ENCODE peak calls at places on chromosomes 13 and 19, in seven cellular contexts. X is stimulated activated CD8-positive, alpha-beta memory T cell treated with anti-CD3 and anti-CD28 coated beads, Interleukin-4, amount 100 ng/mL, for 4 hours; P is heart right ventricle; H is activated CD4-positive, alpha-beta T cell treated with anti-CD3 and anti-CD28 coated beads, Interleukin-2, amount 50 U/mL, for 48 hours; I is AG04449; A is NCI-H526 treated with DMSO at 0.1 percent for 48 hours; E is MV-4-11. U is an unnamed sample.
A peak's percentile ranks its signal among the peaks of the same experiment; 100 is the strongest.

GRCh38 chr13:97359181-97360057 is 74.5 kb upstream of the RAP2A start:
- DNase-seq in X (peak; percentile 11), P (peak; percentile 62), H (peak; percentile 42), I (no peak), A (peak; percentile 73), E (peak; percentile 43), U (peak; percentile 33)

GRCh38 chr13:41311607-41312500 is 787 bp downstream of the NAA16 start:
- DNase-seq in X (no peak), P (peak; percentile 32), H (peak; percentile 58), I (no peak), A (peak; percentile 71), E (no peak), U (peak; percentile 64)

GRCh38 chr13:27401210-27401609 is 23.2 kb upstream of the GTF3A start:
- DNase-seq in X (no peak), P (no peak), H (no peak), I (no peak), A (no peak), E (peak; percentile 83), U (no peak)

GRCh38 chr13:112702983-112703379 is 13.1 kb downstream of the ATP11A start:
- DNase-seq in X (no peak), P (no peak), H (no peak), I (no peak), A (no peak), E (peak; percentile 77), U (no peak)

GRCh38 chr13:27038323-27038722 is 133.3 kb downstream of the USP12 start:
- DNase-seq in X (no peak), P (no peak), H (no peak), I (peak; percentile 34), A (no peak), E (no peak), U (no peak)

GRCh38 chr19:46299004-46299509 is 2.2 kb downstream of the HIF3A start:
- DNase-seq in X (no peak), P (peak; percentile 97), H (no peak), I (no peak), A (no peak), E (peak; percentile 19), U (no peak)

GRCh38 chr19:30004403-30004802 is 62.4 kb downstream of the URI1 start:
- DNase-seq in X (no peak), P (no peak), H (no peak), I (no peak), A (no peak), E (no peak), U (no peak)

GRCh38 chr13:113902536-113902935 is 38.7 kb upstream of the GAS6 start:
- DNase-seq in X (no peak), P (no peak), H (no peak), I (no peak), A (no peak), E (no peak), U (no peak)

GRCh38 chr19:9806781-9807180 is 12.1 kb downstream of the FBXL12 start:
- DNase-seq in X (no peak), P (no peak), H (no peak), I (no peak), A (no peak), E (no peak), U (no peak)

GRCh38 chr19:47231215-47232054 is 436 bp upstream of the BBC3 start:
- DNase-seq in X (peak; percentile 83), P (peak; percentile 90), H (peak; percentile 90), I (no peak), A (peak; percentile 19), E (peak; percentile 74), U (peak; percentile 91)

GRCh38 chr19:19524053-19524452 is 4.7 kb upstream of the YJEFN3 start:
- DNase-seq in X (no peak), P (no peak), H (no peak), I (no peak), A (peak; percentile 8), E (no peak), U (no peak)

GRCh38 chr13:73141292-73141771 is 82.5 kb downstream of the KLF5 start:
- DNase-seq in X (no peak), P (no peak), H (no peak), I (no peak), A (no peak), E (no peak), U (no peak)